ENCODE peak calls at places on chromosome 1, in seven cellular contexts. R is AG09319, I is HCT116, U is GM10248, J is cardiac muscle cell, D is brain microvascular endothelial cell, C is GM12865. M is an unnamed sample.

GRCh38 chr1:115198938-115199337 is 109.6 kb upstream of the TSPAN2 start:
- DNase-seq in C (no peak), J (no peak), U (no peak), D (peak; percentile 33), I (no peak), R (peak; percentile 66), M (no peak)

GRCh38 chr1:198669023-198669698 is 30.3 kb downstream of the PTPRC start:
- DNase-seq in J (no peak), I (peak; percentile 37), C (peak; percentile 83), U (peak; percentile 29), D (peak; percentile 77), R (peak; percentile 64), M (peak; percentile 57)

GRCh38 chr1:40986328-40986783 is 6.9 kb downstream of the CTPS1 start:
- DNase-seq in U (no peak), J (no peak), I (no peak), C (no peak), D (no peak), R (no peak), M (no peak)

GRCh38 chr1:92037400-92037799 is 7.6 kb downstream of the EPHX4 start:
- DNase-seq in I (no peak), D (no peak), C (no peak), J (peak; percentile 49), R (no peak), U (no peak), M (no peak)

GRCh38 chr1:209823143-209824041 is 4.4 kb upstream of the UTP25 start:
- DNase-seq in I (peak; percentile 55), J (peak; percentile 51), R (no peak), C (peak; percentile 60), U (peak; percentile 41), D (peak; percentile 63), M (peak; percentile 33)

GRCh38 chr1:65422241-65423203 is 2.1 kb downstream of the LEPR start:
- DNase-seq in R (no peak), D (peak; percentile 43), U (no peak), J (no peak), I (no peak), C (peak; percentile 9), M (no peak)

GRCh38 chr1:36358514-36359084 is 27.1 kb downstream of the STK40 start:
- DNase-seq in D (no peak), I (no peak), U (no peak), R (no peak), C (no peak), J (no peak), M (no peak)

GRCh38 chr1:24801169-24801568 is 55.9 kb downstream of the CLIC4 start:
- DNase-seq in J (no peak), I (no peak), U (no peak), C (no peak), D (no peak), R (no peak), M (no peak)

GRCh38 chr1:31798433-31799195 is 17.2 kb downstream of the SPOCD1 start:
- DNase-seq in R (peak; percentile 62), U (no peak), D (peak; percentile 76), J (no peak), C (no peak), I (no peak), M (peak; percentile 32)

GRCh38 chr1:45306319-45306718 is 20.4 kb upstream of the HPDL start:
- DNase-seq in U (peak; percentile 54), I (no peak), R (no peak), J (no peak), C (peak; percentile 87), D (peak; percentile 43), M (peak; percentile 87)

GRCh38 chr1:38446936-38447335 is 400.3 kb upstream of the POU3F1 start:
- DNase-seq in C (no peak), U (no peak), R (no peak), I (no peak), D (no peak), J (no peak), M (no peak)

GRCh38 chr1:27539901-27540861 is 50.2 kb upstream of the WASF2 start:
- DNase-seq in J (no peak), U (no peak), R (peak; percentile 48), D (peak; percentile 54), I (peak; percentile 81), C (no peak), M (no peak)

GRCh38 chr1:231855395-231855794 is 228.8 kb downstream of the DISC1 start:
- DNase-seq in D (no peak), C (no peak), I (no peak), J (no peak), R (no peak), U (no peak), M (no peak)

GRCh38 chr1:41268154-41268770 is 26.2 kb upstream of the SCMH1 start:
- DNase-seq in C (peak; percentile 67), D (peak; percentile 64), U (peak; percentile 83), I (peak; percentile 50), R (peak; percentile 45), J (peak; percentile 84), M (peak; percentile 68)

GRCh38 chr1:243739335-243740003 is 110.6 kb downstream of the AKT3 start:
- DNase-seq in R (no peak), D (no peak), I (no peak), C (no peak), J (no peak), U (no peak), M (no peak)

GRCh38 chr1:32198237-32199042 is 2.0 kb upstream of the CCDC28B start:
- DNase-seq in J (no peak), D (no peak), U (no peak), I (no peak), C (no peak), R (no peak), M (no peak)

GRCh38 chr1:5254975-5255374 is 600.6 kb downstream of the AJAP1 start:
- DNase-seq in U (no peak), D (no peak), R (no peak), J (no peak), I (no peak), C (no peak), M (no peak)

GRCh38 chr1:71053758-71054157 is 6.1 kb upstream of the PTGER3 start:
- DNase-seq in C (peak; percentile 16), J (no peak), I (no peak), U (no peak), R (no peak), D (no peak), M (no peak)

GRCh38 chr1:162347281-162347680 is 29.4 kb downstream of the SPATA46 start:
- DNase-seq in U (no peak), I (no peak), C (no peak), J (no peak), D (no peak), R (no peak), M (no peak)

GRCh38 chr1:4837752-4838151 is 183.3 kb downstream of the AJAP1 start:
- DNase-seq in R (no peak), D (no peak), U (no peak), J (no peak), C (no peak), I (no peak), M (peak; percentile 3)

GRCh38 chr1:65882091-65882490 is 89.4 kb downstream of the PDE4B start:
- DNase-seq in J (no peak), D (no peak), I (no peak), U (no peak), R (no peak), C (no peak), M (no peak)

GRCh38 chr1:89274431-89274857 is 1.8 kb upstream of the GBP5 start:
- DNase-seq in R (peak; percentile 79), I (no peak), J (no peak), D (no peak), U (no peak), C (peak; percentile 21), M (peak; percentile 33)

GRCh38 chr1:51969038-51969705 is 21.3 kb downstream of the RAB3B start:
- DNase-seq in J (no peak), R (peak; percentile 62), C (no peak), I (no peak), U (no peak), D (peak; percentile 94), M (no peak)

GRCh38 chr1:155080250-155081228 is 1.9 kb downstream of the EFNA3 start:
- DNase-seq in R (no peak), U (no peak), J (peak; percentile 97), C (no peak), D (no peak), I (no peak), M (peak; percentile 52)

GRCh38 chr1:235990376-235990795 is 74.5 kb downstream of the NID1 start:
- DNase-seq in U (no peak), D (peak; percentile 63), R (no peak), J (no peak), C (no peak), I (no peak), M (no peak)

GRCh38 chr1:94772230-94772641 is 47.9 kb upstream of the SLC44A3 start:
- DNase-seq in C (no peak), U (no peak), R (no peak), J (no peak), D (no peak), I (no peak), M (no peak)

DNA sequence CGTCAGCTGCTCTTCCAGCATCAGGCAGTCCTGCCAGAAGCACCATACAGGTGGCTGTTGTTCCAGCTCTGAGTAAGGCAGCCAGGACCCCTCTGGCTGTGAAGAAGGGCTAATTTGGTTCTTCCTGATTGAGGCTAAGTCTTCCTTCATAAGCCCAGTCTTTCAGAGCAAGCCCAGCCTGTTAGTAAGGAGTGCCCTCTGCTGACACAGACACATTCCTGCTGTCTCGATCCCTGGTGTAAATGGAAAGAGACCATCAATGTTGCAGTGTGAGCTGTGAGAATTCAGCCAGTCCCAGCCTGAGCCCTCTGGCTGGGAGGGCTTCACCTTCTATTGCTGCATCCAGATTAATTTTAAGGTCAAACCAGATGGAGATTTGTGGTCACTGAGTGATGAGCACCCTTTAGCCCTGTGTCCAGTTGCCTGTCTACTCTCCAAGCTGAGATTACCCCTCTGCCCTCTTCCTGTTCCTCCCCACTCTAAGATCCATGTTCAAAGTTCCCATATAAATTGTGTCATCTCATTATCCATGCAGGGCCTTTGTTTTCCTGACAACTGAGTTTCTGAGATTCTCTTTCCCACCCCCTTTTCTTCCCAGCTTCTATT is 44.8 kb upstream of the KIRREL1 start:
- DNase-seq in D (no peak), U (peak; percentile 41), J (peak; percentile 59), R (no peak), C (peak; percentile 46), I (peak; percentile 43), M (peak; percentile 10)
- TF ChIP-seq CTCF in D (peak; percentile 77), U (peak; percentile 54), J (peak; percentile 60), R (peak; percentile 31), C (peak; percentile 60), I (peak; percentile 67), M (no peak)

GRCh38 chr1:58823481-58824010 is 39.7 kb upstream of the JUN start:
- DNase-seq in I (no peak), D (peak; percentile 93), J (peak; percentile 36), C (no peak), R (no peak), U (no peak), M (no peak)
- TF ChIP-seq CTCF in I (peak; percentile 15), D (no peak), J (no peak), C (no peak), R (no peak), U (no peak), M (no peak)

DNA sequence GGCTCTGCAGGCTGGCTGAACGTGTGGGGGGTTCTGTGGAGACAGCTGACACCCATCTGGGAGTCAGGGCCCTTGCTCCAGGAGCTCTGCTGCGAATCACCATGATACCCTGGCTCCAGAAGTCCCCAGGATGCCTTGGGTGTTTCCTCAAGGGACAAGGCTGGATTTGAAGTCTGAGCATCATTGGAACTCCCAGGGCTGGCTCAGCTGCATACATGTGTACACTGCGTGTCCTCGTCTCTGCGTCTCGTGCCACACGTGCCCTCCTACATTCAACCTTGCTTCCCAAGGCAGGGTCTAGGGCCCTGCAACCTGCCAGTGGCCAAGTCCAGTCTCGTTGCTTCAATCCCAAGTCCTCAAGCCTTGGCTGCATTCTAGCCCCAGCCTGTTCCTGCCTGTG is 11.7 kb downstream of the CSF1 start:
- DNase-seq in U (no peak), D (no peak), C (no peak), J (no peak), R (no peak), I (no peak), M (no peak)
- TF ChIP-seq CTCF in U (no peak), D (no peak), C (no peak), J (no peak), R (no peak), I (no peak), M (no peak)

GRCh38 chr1:8902765-8903164 is 24.3 kb upstream of the ENO1 start:
- DNase-seq in U (no peak), I (no peak), R (no peak), J (no peak), C (no peak), D (no peak), M (no peak)
- TF ChIP-seq CTCF in U (no peak), I (peak; percentile 39), R (peak; percentile 12), J (peak; percentile 17), C (no peak), D (peak; percentile 38), M (no peak)